ENCODE peak calls at places on chromosomes 5 and 9, in five cellular contexts. B, Z, Y, A and G are unnamed samples.

GRCh38 chr5:130724658-130725057 is 440.4 kb downstream of the HINT1 start:
- DNase-seq in A (no peak), Z (no peak), Y (no peak), B (no peak), G (no peak)

GRCh38 chr9:61669352-61669751 is 479.5 kb downstream of the SPATA31A7 start:
- DNase-seq in Z (peak; percentile 68), A (no peak), Y (no peak), B (no peak), G (no peak)

GRCh38 chr5:150672237-150672883 is 11.3 kb downstream of the MYOZ3 start:
- DNase-seq in A (no peak), B (no peak), Y (no peak), Z (peak; percentile 92), G (peak; percentile 11)

GRCh38 chr9:107492381-107492780 is 2.8 kb upstream of the KLF4 start:
- DNase-seq in Y (no peak), A (no peak), Z (no peak), B (no peak), G (peak; percentile 25)

GRCh38 chr9:99478469-99479027 is 256.5 kb downstream of the SEC61B start:
- DNase-seq in A (no peak), Y (no peak), Z (peak; percentile 90), B (no peak), G (no peak)

GRCh38 chr9:130638278-130639118 is 25.9 kb upstream of the PRDM12 start:
- DNase-seq in Y (no peak), B (no peak), A (no peak), Z (no peak), G (no peak)

GRCh38 chr9:138060365-138060764 is 182.8 kb downstream of the CACNA1B start:
- DNase-seq in B (no peak), Z (no peak), A (no peak), Y (no peak), G (no peak)

GRCh38 chr5:154271466-154271865 is 80.9 kb downstream of the GALNT10 start:
- DNase-seq in A (no peak), Z (no peak), B (no peak), Y (no peak), G (no peak)

GRCh38 chr5:876398-877365 is 15.9 kb downstream of the BRD9 start:
- DNase-seq in Y (no peak), B (no peak), A (no peak), Z (no peak), G (no peak)

GRCh38 chr5:149840226-149840825 is 104.3 kb downstream of the PDE6A start:
- DNase-seq in A (no peak), Z (no peak), Y (no peak), B (no peak), G (no peak)

GRCh38 chr9:84839538-84839937 is 170.0 kb downstream of the NTRK2 start:
- DNase-seq in B (no peak), A (peak; percentile 80), Y (peak; percentile 10), Z (no peak), G (no peak)

GRCh38 chr9:8718121-8718725 is 918.6 kb upstream of the DMAC1 start:
- DNase-seq in B (no peak), Y (peak; percentile 58), Z (no peak), A (peak; percentile 11), G (peak; percentile 94)

GRCh38 chr5:56460681-56461191 is 227.6 kb upstream of the ANKRD55 start:
- DNase-seq in Z (no peak), A (no peak), B (no peak), Y (no peak), G (no peak)

GRCh38 chr9:91935066-91935729 is 14.8 kb downstream of the ROR2 start:
- DNase-seq in A (no peak), Y (no peak), Z (no peak), B (no peak), G (no peak)

GRCh38 chr5:162996052-162996451 is 441.3 kb upstream of the CCNG1 start:
- DNase-seq in B (no peak), Y (no peak), A (no peak), Z (no peak), G (no peak)

GRCh38 chr9:26754494-26755188 is 138.0 kb downstream of the CAAP1 start:
- DNase-seq in Y (no peak), Z (no peak), B (no peak), A (no peak), G (no peak)

GRCh38 chr5:97041239-97041638 is 101.2 kb downstream of the LIX1 start:
- DNase-seq in B (no peak), Z (no peak), Y (no peak), A (no peak), G (no peak)

GRCh38 chr9:81829201-81829882 is 98.9 kb upstream of the SPATA31D4 start:
- DNase-seq in B (no peak), Y (peak; percentile 39), A (peak; percentile 68), Z (no peak), G (no peak)

GRCh38 chr5:67221487-67222242 is 25.1 kb upstream of the CD180 start:
- DNase-seq in A (no peak), Y (no peak), B (no peak), Z (no peak), G (no peak)

GRCh38 chr9:22142681-22143080 is 133.6 kb upstream of the CDKN2B start:
- DNase-seq in Z (no peak), Y (no peak), A (no peak), B (no peak), G (peak; percentile 59)

GRCh38 chr9:82057805-82058204 is 69.2 kb downstream of the SPATA31D1 start:
- DNase-seq in Y (no peak), A (no peak), Z (no peak), B (peak; percentile 27), G (no peak)

GRCh38 chr9:90838761-90839160 is 37.1 kb downstream of the SYK start:
- DNase-seq in Y (no peak), A (no peak), Z (no peak), B (no peak), G (no peak)

GRCh38 chr5:138946241-138946623 is 71.1 kb upstream of the LRRTM2 start:
- DNase-seq in A (no peak), Y (no peak), B (no peak), Z (no peak), G (no peak)

GRCh38 chr5:138946831-138947560 is 71.9 kb upstream of the LRRTM2 start:
- DNase-seq in A (no peak), B (no peak), Y (no peak), Z (no peak), G (no peak)

GRCh38 chr5:138943615-138944173 is 68.6 kb upstream of the LRRTM2 start:
- DNase-seq in Y (no peak), B (no peak), A (no peak), Z (no peak), G (no peak)

GRCh38 chr5:138944527-138945322 is 69.6 kb upstream of the LRRTM2 start:
- DNase-seq in Y (no peak), A (no peak), Z (no peak), B (no peak), G (no peak)

GRCh38 chr5:138945421-138946240 is 70.5 kb upstream of the LRRTM2 start:
- DNase-seq in Y (no peak), Z (no peak), B (no peak), A (no peak), G (no peak)
- TF ChIP-seq CTCF in Y (no peak), Z (no peak), B (peak; percentile 41), A (no peak), G (no peak)

GRCh38 chr9:136252281-136252680 is 6.7 kb upstream of the QSOX2 start:
- DNase-seq in Z (no peak), Y (no peak), A (no peak), B (no peak), G (no peak)

GRCh38 chr9:136248951-136249880 is 3.6 kb upstream of the QSOX2 start:
- DNase-seq in Y (no peak), Z (no peak), B (no peak), A (no peak), G (no peak)

GRCh38 chr9:136251264-136252115 is 5.9 kb upstream of the QSOX2 start:
- DNase-seq in A (no peak), Z (no peak), B (no peak), Y (no peak), G (no peak)

GRCh38 chr9:136249881-136250559 is 4.4 kb upstream of the QSOX2 start:
- DNase-seq in A (no peak), Z (no peak), Y (peak; percentile 24), B (no peak), G (no peak)

GRCh38 chr9:136250676-136251075 is 5.1 kb upstream of the QSOX2 start:
- DNase-seq in A (no peak), B (no peak), Z (no peak), Y (no peak), G (no peak)
- H3K4me3 ChIP-seq in A (no peak overlapping the region), B (no peak overlapping the region), Z (no peak overlapping the region), Y (no peak overlapping the region), G (no peak overlapping the region)

GRCh38 chr9:35519697-35520403 is 29.9 kb downstream of the RUSC2 start:
- DNase-seq in Y (no peak), A (no peak), B (no peak), Z (no peak), G (peak; percentile 20)

GRCh38 chr9:35520404-35520790 is 30.5 kb downstream of the RUSC2 start:
- DNase-seq in Z (no peak), A (no peak), Y (peak; percentile 48), B (no peak), G (no peak)

GRCh38 chr9:35522725-35523124 is 32.8 kb downstream of the RUSC2 start:
- DNase-seq in Y (no peak), A (no peak), Z (no peak), B (no peak), G (no peak)

GRCh38 chr9:35521708-35522107 is 31.8 kb downstream of the RUSC2 start:
- DNase-seq in B (no peak), Z (no peak), Y (peak; percentile 63), A (peak; percentile 85), G (peak; percentile 35)

GRCh38 chr9:35522189-35522588 is 32.3 kb downstream of the RUSC2 start:
- DNase-seq in Z (no peak), A (no peak), B (no peak), Y (no peak), G (no peak)
- TF ChIP-seq CTCF in Z (no peak), A (peak; percentile 29), B (peak; percentile 33), Y (peak; percentile 33), G (peak; percentile 26)

GRCh38 chr5:93576994-93577575 is 3.9 kb downstream of the NR2F1-AS1 start:
- DNase-seq in Y (no peak), A (no peak), B (no peak), Z (no peak), G (no peak)

GRCh38 chr5:93579561-93580386 is 1.2 kb downstream of the NR2F1-AS1 start:
- DNase-seq in Z (no peak), B (no peak), Y (peak; percentile 71), A (peak; percentile 53), G (peak; percentile 49)

GRCh38 chr5:93577807-93578178 is 3.2 kb downstream of the NR2F1-AS1 start:
- DNase-seq in B (no peak), Y (no peak), Z (no peak), A (no peak), G (no peak)

GRCh38 chr5:93578813-93579560 is 2.0 kb downstream of the NR2F1-AS1 start:
- DNase-seq in Z (no peak), Y (peak; percentile 85), B (no peak), A (peak; percentile 31), G (peak; percentile 71)

DNA sequence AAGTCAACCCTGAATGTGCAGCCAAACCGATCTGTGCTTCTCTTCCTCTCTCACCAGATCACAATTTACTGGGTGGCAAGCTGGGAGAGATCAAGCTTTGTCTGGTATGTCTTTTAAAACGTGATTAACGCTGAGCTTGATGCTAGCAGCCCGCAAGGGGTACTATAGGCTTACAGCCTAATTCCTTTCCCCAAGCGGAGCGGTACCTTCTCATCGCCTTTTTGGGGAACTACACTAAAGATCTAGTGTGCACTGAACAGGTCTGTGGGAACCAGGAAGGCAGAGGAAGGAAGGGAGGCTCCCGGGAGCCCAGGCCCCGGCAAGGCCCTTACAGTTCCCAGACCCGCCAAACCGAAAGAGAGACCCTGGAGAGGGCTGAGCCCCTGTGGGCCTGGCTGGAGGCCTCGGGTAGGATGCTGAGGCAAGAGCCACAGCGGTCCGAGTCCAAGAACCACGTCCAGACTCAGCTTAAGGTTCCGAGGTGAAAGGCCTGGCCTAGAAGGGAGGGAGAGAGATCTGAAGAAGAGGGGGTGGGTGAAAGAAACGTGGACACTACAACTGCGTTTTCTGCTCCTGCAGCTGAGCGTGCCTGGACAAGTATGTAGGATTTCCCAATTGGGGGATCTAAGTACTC is 2.7 kb downstream of the NR2F1-AS1 start:
- DNase-seq in Z (no peak), A (no peak), B (no peak), Y (peak; percentile 70), G (peak; percentile 57)
- H3K4me3 ChIP-seq in Z (peak overlapping the region; percentile 76), A (no peak overlapping the region), B (no peak overlapping the region), Y (peak overlapping the region; percentile 92), G (peak overlapping the region; percentile 85)